ENCODE peak calls at places on chromosomes 6 and 20, in five cellular contexts. One of them, this sample, is unnamed.

GRCh38 chr6:63272397-63272796 is 47.4 kb downstream of the LGSN start:
- DNase-seq in T-helper 1 cell: no peak
- DNase-seq in EL: peak; percentile 10
- DNase-seq in CD8-positive, alpha-beta memory T cell: no peak
- DNase-seq in anterior cingulate cortex: no peak
- DNase-seq in this sample: no peak

GRCh38 chr6:16511048-16511660 is 250.1 kb downstream of the ATXN1 start:
- DNase-seq in T-helper 1 cell: no peak
- DNase-seq in EL: peak; percentile 53
- DNase-seq in CD8-positive, alpha-beta memory T cell: no peak
- DNase-seq in anterior cingulate cortex: no peak
- DNase-seq in this sample: no peak

GRCh38 chr6:126650931-126651330 is 311.0 kb downstream of the CENPW start:
- DNase-seq in T-helper 1 cell: no peak
- DNase-seq in EL: no peak
- DNase-seq in CD8-positive, alpha-beta memory T cell: no peak
- DNase-seq in anterior cingulate cortex: no peak
- DNase-seq in this sample: no peak

GRCh38 chr20:40156600-40157307 is 532.3 kb downstream of the MAFB start:
- DNase-seq in T-helper 1 cell: no peak
- DNase-seq in EL: no peak
- DNase-seq in CD8-positive, alpha-beta memory T cell: no peak
- DNase-seq in anterior cingulate cortex: no peak
- DNase-seq in this sample: no peak

GRCh38 chr20:59515906-59516209 is 88.5 kb upstream of the PHACTR3 start:
- DNase-seq in T-helper 1 cell: no peak
- DNase-seq in EL: no peak
- DNase-seq in CD8-positive, alpha-beta memory T cell: no peak
- DNase-seq in anterior cingulate cortex: no peak
- DNase-seq in this sample: no peak

GRCh38 chr6:168385858-168386735 is 54.9 kb upstream of the SMOC2 start:
- DNase-seq in T-helper 1 cell: no peak
- DNase-seq in EL: no peak
- DNase-seq in CD8-positive, alpha-beta memory T cell: no peak
- DNase-seq in anterior cingulate cortex: no peak
- DNase-seq in this sample: no peak

GRCh38 chr6:135830452-135830851 is 21.0 kb upstream of the PDE7B start:
- DNase-seq in T-helper 1 cell: no peak
- DNase-seq in EL: peak; percentile 40
- DNase-seq in CD8-positive, alpha-beta memory T cell: no peak
- DNase-seq in anterior cingulate cortex: no peak
- DNase-seq in this sample: no peak

GRCh38 chr6:150685860-150686259 is 86.2 kb downstream of the PLEKHG1 start:
- DNase-seq in T-helper 1 cell: peak; percentile 6
- DNase-seq in EL: peak; percentile 18
- DNase-seq in CD8-positive, alpha-beta memory T cell: peak; percentile 63
- DNase-seq in anterior cingulate cortex: no peak
- DNase-seq in this sample: no peak

GRCh38 chr6:139547082-139547776 is 172.8 kb upstream of the CITED2 start:
- DNase-seq in T-helper 1 cell: no peak
- DNase-seq in EL: peak; percentile 51
- DNase-seq in CD8-positive, alpha-beta memory T cell: no peak
- DNase-seq in anterior cingulate cortex: no peak
- DNase-seq in this sample: no peak

GRCh38 chr6:13486679-13487121 is 700 bp downstream of the GFOD1 start:
- DNase-seq in T-helper 1 cell: peak; percentile 30
- DNase-seq in EL: peak; percentile 72
- DNase-seq in CD8-positive, alpha-beta memory T cell: peak; percentile 74
- DNase-seq in anterior cingulate cortex: peak; percentile 42
- DNase-seq in this sample: peak; percentile 86

GRCh38 chr6:131443514-131443913 is 129.5 kb upstream of the ARG1 start:
- DNase-seq in T-helper 1 cell: no peak
- DNase-seq in EL: no peak
- DNase-seq in CD8-positive, alpha-beta memory T cell: no peak
- DNase-seq in anterior cingulate cortex: no peak
- DNase-seq in this sample: no peak

GRCh38 chr20:19850190-19850533 is 92.1 kb downstream of the RIN2 start:
- DNase-seq in T-helper 1 cell: no peak
- DNase-seq in EL: no peak
- DNase-seq in CD8-positive, alpha-beta memory T cell: no peak
- DNase-seq in anterior cingulate cortex: peak; percentile 36
- DNase-seq in this sample: no peak

GRCh38 chr20:56414842-56415765 is 3.0 kb downstream of the CASS4 start:
- DNase-seq in T-helper 1 cell: peak; percentile 17
- DNase-seq in EL: peak; percentile 84
- DNase-seq in CD8-positive, alpha-beta memory T cell: peak; percentile 57
- DNase-seq in anterior cingulate cortex: no peak
- DNase-seq in this sample: no peak

GRCh38 chr6:109490708-109491107 is 7.7 kb upstream of the ZBTB24 start:
- DNase-seq in T-helper 1 cell: no peak
- DNase-seq in EL: no peak
- DNase-seq in CD8-positive, alpha-beta memory T cell: no peak
- DNase-seq in anterior cingulate cortex: no peak
- DNase-seq in this sample: no peak

GRCh38 chr6:20610636-20611200 is 76.5 kb downstream of the CDKAL1 start:
- DNase-seq in T-helper 1 cell: no peak
- DNase-seq in EL: peak; percentile 14
- DNase-seq in CD8-positive, alpha-beta memory T cell: no peak
- DNase-seq in anterior cingulate cortex: no peak
- DNase-seq in this sample: no peak

GRCh38 chr20:53934421-53935352 is 135.7 kb downstream of the BCAS1 start:
- DNase-seq in T-helper 1 cell: no peak
- DNase-seq in EL: peak; percentile 91
- DNase-seq in CD8-positive, alpha-beta memory T cell: no peak
- DNase-seq in anterior cingulate cortex: no peak
- DNase-seq in this sample: no peak

GRCh38 chr6:10084276-10084993 is 330.4 kb downstream of the TFAP2A start:
- DNase-seq in T-helper 1 cell: no peak
- DNase-seq in EL: peak; percentile 6
- DNase-seq in CD8-positive, alpha-beta memory T cell: no peak
- DNase-seq in anterior cingulate cortex: no peak
- DNase-seq in this sample: no peak

GRCh38 chr6:89404512-89404911 is 7.6 kb downstream of the RRAGD start:
- DNase-seq in T-helper 1 cell: no peak
- DNase-seq in EL: no peak
- DNase-seq in CD8-positive, alpha-beta memory T cell: no peak
- DNase-seq in anterior cingulate cortex: no peak
- DNase-seq in this sample: no peak